ENCODE peak calls at places on chromosomes 7 and 10, in four cellular contexts. S, V, P and N are unnamed samples.

GRCh38 chr7:44622342-44623151 is 16.1 kb downstream of the OGDH start:
- DNase-seq in V (no peak), P (no peak), S (no peak), N (no peak)

GRCh38 chr10:127485153-127485857 is 63.8 kb upstream of the NPS start:
- DNase-seq in S (peak; percentile 14), V (peak; percentile 57), P (no peak), N (peak; percentile 6)

GRCh38 chr10:3213174-3213573 is 40.6 kb upstream of the PITRM1 start:
- DNase-seq in V (peak; percentile 13), S (no peak), P (no peak), N (no peak)

GRCh38 chr7:50339990-50340500 is 35.5 kb downstream of the IKZF1 start:
- DNase-seq in S (no peak), P (peak; percentile 44), V (no peak), N (no peak)

GRCh38 chr10:76640765-76641164 is 996.8 kb downstream of the KCNMA1 start:
- DNase-seq in V (no peak), S (no peak), P (no peak), N (no peak)

GRCh38 chr10:79243211-79244067 is 103.8 kb upstream of the PPIF start:
- DNase-seq in S (peak; percentile 91), P (peak; percentile 81), V (peak; percentile 32), N (no peak)

GRCh38 chr7:6026917-6027316 is 4.3 kb upstream of the ANKRD61 start:
- DNase-seq in P (no peak), S (no peak), V (no peak), N (no peak)

GRCh38 chr10:58424176-58424575 is 39.0 kb downstream of the TFAM start:
- DNase-seq in V (peak; percentile 62), S (no peak), P (no peak), N (no peak)

GRCh38 chr10:125148021-125148439 is 12.3 kb downstream of the CTBP2 start:
- DNase-seq in V (no peak), P (no peak), S (no peak), N (no peak)

GRCh38 chr7:38858281-38858884 is 50.6 kb downstream of the VPS41 start:
- DNase-seq in P (no peak), S (no peak), V (peak; percentile 50), N (peak; percentile 70)

GRCh38 chr10:110425684-110426293 is 71.9 kb upstream of the DUSP5 start:
- DNase-seq in P (peak; percentile 67), V (peak; percentile 97), S (no peak), N (no peak)

GRCh38 chr7:70645876-70646336 is 486.0 kb upstream of the GALNT17 start:
- DNase-seq in V (no peak), S (no peak), P (no peak), N (no peak)

GRCh38 chr10:29746080-29746797 is 111.5 kb upstream of the SVIL start:
- DNase-seq in S (no peak), V (peak; percentile 67), P (no peak), N (no peak)

GRCh38 chr7:150420242-150420641 is 30.2 kb upstream of the GIMAP8 start:
- DNase-seq in S (no peak), P (no peak), V (no peak), N (no peak)

GRCh38 chr10:50540069-50540825 is 83.5 kb downstream of the SGMS1 start:
- DNase-seq in S (no peak), P (peak; percentile 26), V (no peak), N (no peak)

GRCh38 chr7:2288986-2289611 is 25.1 kb downstream of the SNX8 start:
- DNase-seq in S (no peak), V (no peak), P (no peak), N (no peak)

GRCh38 chr10:43926875-43927406 is 278.3 kb upstream of the ZNF32 start:
- DNase-seq in S (no peak), V (no peak), P (no peak), N (no peak)

GRCh38 chr10:102114861-102115618 is 5.1 kb downstream of the LDB1 start:
- DNase-seq in V (peak; percentile 83), S (peak; percentile 96), P (peak; percentile 83), N (no peak)

GRCh38 chr10:21292763-21293517 is 232.5 kb downstream of the SKIDA1 start:
- DNase-seq in S (peak; percentile 81), V (peak; percentile 99), P (no peak), N (peak; percentile 27)

GRCh38 chr10:51896849-51897248 is 197.5 kb upstream of the CSTF2T start:
- DNase-seq in S (no peak), P (no peak), V (peak; percentile 9), N (no peak)

GRCh38 chr7:45881759-45882464 is 6.4 kb upstream of the IGFBP1 start:
- DNase-seq in P (no peak), V (peak; percentile 66), S (no peak), N (no peak)

GRCh38 chr10:116827214-116827671 is 22.1 kb upstream of the ENO4 start:
- DNase-seq in S (no peak), P (no peak), V (no peak), N (no peak)

GRCh38 chr10:93063977-93064660 is 3.5 kb downstream of the CYP26C1 start:
- DNase-seq in S (no peak), P (no peak), V (no peak), N (no peak)

GRCh38 chr7:155226261-155227003 is 71.2 kb upstream of the INSIG1 start:
- DNase-seq in S (no peak), V (no peak), P (no peak), N (no peak)

GRCh38 chr7:90119178-90119971 is 34.9 kb upstream of the STEAP1 start:
- DNase-seq in P (no peak), S (peak; percentile 48), V (peak; percentile 2), N (no peak)

GRCh38 chr7:503575-504111 is 16.0 kb downstream of the PDGFA start:
- DNase-seq in P (no peak), V (no peak), S (no peak), N (no peak)

DNA sequence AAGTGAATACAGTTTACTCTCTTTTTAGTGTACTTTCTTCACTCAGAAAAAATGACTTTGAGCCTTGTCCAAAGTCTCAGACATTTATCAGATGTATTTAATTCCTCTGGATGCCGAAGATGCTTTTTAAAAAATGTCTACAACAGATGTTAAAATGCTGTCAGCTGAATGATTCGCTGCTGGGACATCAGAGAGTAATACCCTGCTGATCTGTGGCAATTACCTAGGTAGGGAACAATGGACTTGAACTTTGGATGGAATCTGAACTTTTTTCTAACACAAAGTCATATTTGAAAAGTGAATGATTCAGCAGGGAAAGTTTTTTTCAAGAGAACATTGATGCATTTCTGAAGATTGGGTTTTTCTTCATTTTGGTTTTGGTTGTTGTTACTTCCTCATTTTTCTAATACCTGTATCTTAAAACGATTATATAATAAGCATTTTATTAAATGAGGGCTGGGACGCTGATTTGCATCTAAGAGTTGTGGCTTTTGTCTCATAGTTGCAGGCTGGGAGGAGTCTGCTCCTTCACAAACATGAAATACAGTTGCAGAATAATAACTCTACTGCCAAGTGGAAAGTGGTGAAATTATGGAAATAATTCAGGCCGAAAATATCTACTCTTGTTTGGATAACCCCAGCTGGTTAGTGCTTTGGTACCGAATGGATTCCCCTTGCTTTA is 98.0 kb downstream of the SPAG6 start:
- DNase-seq in S (no peak), P (no peak), V (no peak), N (no peak)
- TF ChIP-seq CTCF in S (no peak), P (no peak), V (no peak), N (no peak)

DNA sequence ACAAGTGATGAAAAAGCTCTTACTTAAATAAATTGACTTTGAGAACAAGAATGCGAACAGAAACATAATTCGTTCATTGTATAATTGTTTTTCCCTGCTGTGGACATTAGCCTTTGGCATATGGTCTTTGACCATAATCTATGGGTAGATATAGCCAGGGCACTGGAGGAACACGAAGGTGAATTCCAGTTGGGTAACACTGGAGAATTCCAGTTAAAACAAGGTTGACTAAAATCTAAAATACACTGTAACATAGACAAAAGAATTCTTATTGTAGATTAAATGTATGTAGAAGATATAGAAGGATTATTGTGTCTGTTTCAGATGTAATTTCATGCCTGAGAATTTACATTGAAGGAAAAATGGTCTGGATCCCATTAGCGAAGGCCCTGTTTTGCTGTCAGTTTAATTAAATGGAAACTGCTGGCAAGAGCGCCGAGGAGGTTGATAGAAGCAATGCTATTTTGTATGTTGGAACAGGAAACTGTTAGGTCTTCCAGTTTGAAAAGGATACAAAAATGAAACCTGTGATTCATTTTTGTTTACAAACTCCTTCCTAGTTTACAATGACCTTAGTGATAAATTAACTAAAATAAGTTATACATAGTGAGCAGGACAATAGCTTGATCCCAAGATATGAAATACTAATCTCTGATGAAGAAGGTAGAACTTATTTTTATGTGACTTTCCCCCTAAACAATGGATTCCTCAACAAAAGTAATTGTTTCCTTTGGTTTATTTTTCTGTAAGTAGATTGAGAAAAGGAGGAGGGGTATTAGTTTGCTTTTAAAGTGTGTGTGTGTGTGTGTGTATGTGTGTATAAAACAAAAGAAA is 68.9 kb downstream of the ARID5B start:
- DNase-seq in V (peak; percentile 37), P (no peak), S (no peak), N (no peak)
- H3K4me3 ChIP-seq in V (no peak overlapping the region), P (no peak overlapping the region), S (no peak overlapping the region), N (no peak overlapping the region)

GRCh38 chr10:72061491-72061890 is 26.9 kb downstream of the SPOCK2 start:
- DNase-seq in V (no peak), S (peak; percentile 59), P (no peak), N (no peak)
- TF ChIP-seq CTCF in V (peak; percentile 35), S (peak; percentile 54), P (peak; percentile 57), N (peak; percentile 32)

GRCh38 chr10:84193846-84194423 is 402 bp upstream of the CDHR1 start:
- DNase-seq in V (peak; percentile 24), P (no peak), S (no peak), N (no peak)

GRCh38 chr10:84196083-84196482 is 1.7 kb downstream of the CDHR1 start:
- DNase-seq in S (no peak), V (no peak), P (no peak), N (peak; percentile 94)

GRCh38 chr10:84196941-84197340 is 2.6 kb downstream of the CDHR1 start:
- DNase-seq in S (no peak), P (no peak), V (no peak), N (peak; percentile 31)

GRCh38 chr10:84194424-84195043 is at the start of gene CDHR1:
- DNase-seq in V (no peak), P (peak; percentile 71), S (peak; percentile 90), N (no peak)

GRCh38 chr10:84195044-84195830 is 900 bp downstream of the CDHR1 start:
- DNase-seq in P (no peak), S (no peak), V (no peak), N (no peak)
- H3K4me3 ChIP-seq in P (peak overlapping the region; percentile 52), S (peak overlapping the region; percentile 71), V (no peak overlapping the region), N (no peak overlapping the region)

DNA sequence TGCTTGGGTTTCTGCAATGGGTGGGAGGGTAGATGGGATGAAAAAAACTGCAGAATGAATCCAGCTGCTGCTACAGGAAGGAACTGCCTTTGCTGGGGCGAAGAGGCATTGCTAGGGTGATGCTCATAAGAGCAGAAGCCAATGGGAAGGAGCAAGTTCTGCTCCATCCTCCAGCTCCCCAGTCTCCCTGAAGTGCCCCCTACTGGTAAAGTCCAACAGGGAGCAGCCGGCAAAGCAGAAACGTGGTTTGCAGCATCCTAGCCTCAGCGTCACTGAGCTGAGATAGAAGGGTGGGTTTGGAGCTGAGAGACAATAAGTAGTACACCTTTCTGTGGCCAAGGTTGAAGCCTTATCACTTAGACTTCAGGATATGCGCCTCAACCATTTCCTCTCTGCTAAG is 220.5 kb downstream of the CCSER2 start:
- DNase-seq in S (peak; percentile 30), P (no peak), V (no peak), N (no peak)
- TF ChIP-seq CTCF in S (peak; percentile 52), P (peak; percentile 54), V (peak; percentile 37), N (peak; percentile 14)